ENCODE peak calls at places on chromosomes 12 and 14, in four cellular contexts. N is PC-3, B is PC-9, I is GM23338. A is an unnamed sample.

GRCh38 chr12:123530683-123531082 is 2.8 kb downstream of the RILPL1 start:
- DNase-seq in N (no peak), B (no peak), I (no peak), A (no peak)

GRCh38 chr12:132296063-132296462 is 33.3 kb downstream of the GALNT9 start:
- DNase-seq in N (no peak), B (no peak), I (no peak), A (no peak)

GRCh38 chr12:77947326-77947725 is 116.6 kb downstream of the NAV3 start:
- DNase-seq in N (peak; percentile 77), B (no peak), I (no peak), A (peak; percentile 72)

GRCh38 chr12:104469066-104469465 is 12.3 kb downstream of the CHST11 start:
- DNase-seq in N (no peak), B (no peak), I (no peak), A (no peak)

GRCh38 chr12:89960011-89960507 is 251.4 kb upstream of the ATP2B1 start:
- DNase-seq in N (peak; percentile 77), B (no peak), I (no peak), A (peak; percentile 19)

GRCh38 chr14:99274346-99275221 is 2.6 kb upstream of the BCL11B start:
- DNase-seq in N (peak; percentile 55), B (no peak), I (peak; percentile 96), A (peak; percentile 68)

GRCh38 chr12:108803428-108804105 is 53.8 kb downstream of the SSH1 start:
- DNase-seq in N (peak; percentile 96), B (peak; percentile 65), I (peak; percentile 90), A (peak; percentile 95)

GRCh38 chr12:52417742-52418141 is 11.6 kb upstream of the KRT82 start:
- DNase-seq in N (no peak), B (no peak), I (no peak), A (no peak)

GRCh38 chr12:71139153-71139735 is 18.6 kb downstream of the TSPAN8 start:
- DNase-seq in N (no peak), B (no peak), I (no peak), A (no peak)

GRCh38 chr14:81221579-81222102 is 882 bp upstream of the GTF2A1 start:
- DNase-seq in N (no peak), B (no peak), I (peak; percentile 35), A (no peak)

GRCh38 chr12:113766880-113767878 is 198.9 kb downstream of the RBM19 start:
- DNase-seq in N (peak; percentile 91), B (peak; percentile 51), I (peak; percentile 25), A (peak; percentile 83)

GRCh38 chr12:75816892-75817291 is 214.7 kb downstream of the PHLDA1 start:
- DNase-seq in N (peak; percentile 92), B (no peak), I (no peak), A (peak; percentile 89)

GRCh38 chr14:28767851-28768548 is 1.4 kb downstream of the FOXG1 start:
- DNase-seq in N (no peak), B (no peak), I (peak; percentile 94), A (no peak)

GRCh38 chr12:13258212-13258611 is 61.7 kb downstream of the EMP1 start:
- DNase-seq in N (no peak), B (no peak), I (no peak), A (no peak)

GRCh38 chr12:76029982-76030377 is 1.6 kb downstream of the PHLDA1 start:
- DNase-seq in N (peak; percentile 45), B (no peak), I (peak; percentile 52), A (peak; percentile 59)

GRCh38 chr12:53483225-53483978 is 15.9 kb downstream of the MAP3K12 start:
- DNase-seq in N (no peak), B (no peak), I (peak; percentile 37), A (no peak)
- H3F3A ChIP-seq in N (peaks cover 17% of the 10 kb centered on the region), B (peaks cover 68% of the 10 kb centered on the region), I (peaks cover 37% of the 10 kb centered on the region), A (peaks cover 56% of the 10 kb centered on the region)

GRCh38 chr14:77108753-77109152 is 10.7 kb downstream of the CIPC start:
- DNase-seq in N (no peak), B (no peak), I (no peak), A (no peak)
- H3F3A ChIP-seq in N (no peaks in the 10 kb centered on the region), B (peaks cover 11% of the 10 kb centered on the region), I (peaks cover 11% of the 10 kb centered on the region), A (no peaks in the 10 kb centered on the region)

GRCh38 chr14:21092147-21093011 is 6.1 kb downstream of the ZNF219 start:
- DNase-seq in N (peak; percentile 73), B (peak; percentile 55), I (peak; percentile 91), A (peak; percentile 69)
- H3F3A ChIP-seq in N (no peaks in the 10 kb centered on the region), B (peaks cover 12% of the 10 kb centered on the region), I (peaks cover 38% of the 10 kb centered on the region), A (peaks cover 49% of the 10 kb centered on the region)

GRCh38 chr12:5187136-5187535 is 143.5 kb downstream of the KCNA5 start:
- DNase-seq in N (no peak), B (no peak), I (no peak), A (no peak)
- H3F3A ChIP-seq in N (no peaks in the 10 kb centered on the region), B (no peaks in the 10 kb centered on the region), I (no peaks in the 10 kb centered on the region), A (no peaks in the 10 kb centered on the region)

DNA sequence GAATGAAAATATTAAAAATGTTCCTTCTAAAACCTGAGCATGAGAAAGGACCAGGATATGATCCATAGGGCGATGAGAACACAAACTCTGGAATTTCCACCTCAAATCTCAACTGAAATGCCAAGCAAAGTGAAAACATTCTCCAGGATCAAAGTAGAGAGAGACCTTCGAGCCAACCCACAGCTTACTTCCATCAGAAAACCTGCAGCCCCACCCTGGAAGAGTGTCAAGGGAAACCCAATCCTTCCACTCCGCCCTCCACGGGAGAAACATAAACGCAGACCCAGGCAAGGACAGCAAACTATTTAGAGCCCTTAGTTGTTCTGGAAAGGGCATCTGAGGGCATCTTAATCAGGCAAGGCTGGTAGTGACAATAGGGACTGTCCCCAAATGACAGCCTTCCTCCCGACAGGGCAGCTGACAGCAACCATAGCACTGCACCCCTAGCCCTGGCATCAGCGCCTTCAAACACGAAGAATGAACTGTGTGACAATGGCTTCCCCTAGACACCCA is 21.8 kb downstream of the SLC15A4 start:
- DNase-seq in N (peak; percentile 70), B (no peak), I (no peak), A (peak; percentile 54)
- H3F3A ChIP-seq in N (peaks cover 3% of the 10 kb centered on the region), B (no peaks in the 10 kb centered on the region), I (no peaks in the 10 kb centered on the region), A (peaks cover 6% of the 10 kb centered on the region)

DNA sequence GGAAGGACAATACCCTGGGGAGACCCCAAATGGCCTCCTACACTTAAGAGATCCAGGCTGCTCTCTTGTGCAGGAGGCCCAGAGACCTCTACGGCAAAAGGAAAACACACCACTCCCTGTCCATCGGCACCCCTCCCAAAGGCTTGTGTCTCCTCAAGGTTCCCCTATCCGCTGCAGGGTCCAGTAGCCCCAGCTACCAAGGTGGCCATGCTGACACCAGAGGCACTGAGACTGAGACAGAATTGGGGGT is 631 bp downstream of the DDIT3 start:
- DNase-seq in N (no peak), B (no peak), I (no peak), A (no peak)
- H3F3A ChIP-seq in N (no peaks in the 10 kb centered on the region), B (peaks cover 68% of the 10 kb centered on the region), I (peaks cover 77% of the 10 kb centered on the region), A (peaks cover 81% of the 10 kb centered on the region)

GRCh38 chr12:130873825-130874224 is 2.0 kb downstream of the RAN start:
- DNase-seq in N (no peak), B (no peak), I (no peak), A (no peak)
- H3F3A ChIP-seq in N (peaks cover 34% of the 10 kb centered on the region), B (peaks cover 60% of the 10 kb centered on the region), I (peaks cover 61% of the 10 kb centered on the region), A (peaks cover 61% of the 10 kb centered on the region)

GRCh38 chr12:32139064-32139421 is 32.4 kb downstream of the BICD1 start:
- DNase-seq in N (no peak), B (no peak), I (peak; percentile 37), A (peak; percentile 77)

GRCh38 chr12:32134144-32134888 is 27.7 kb downstream of the BICD1 start:
- DNase-seq in N (peak; percentile 84), B (peak; percentile 23), I (peak; percentile 50), A (peak; percentile 88)

GRCh38 chr12:32135967-32136366 is 29.3 kb downstream of the BICD1 start:
- DNase-seq in N (no peak), B (no peak), I (no peak), A (no peak)

GRCh38 chr12:32140867-32141266 is 34.2 kb downstream of the BICD1 start:
- DNase-seq in N (no peak), B (no peak), I (no peak), A (no peak)

DNA sequence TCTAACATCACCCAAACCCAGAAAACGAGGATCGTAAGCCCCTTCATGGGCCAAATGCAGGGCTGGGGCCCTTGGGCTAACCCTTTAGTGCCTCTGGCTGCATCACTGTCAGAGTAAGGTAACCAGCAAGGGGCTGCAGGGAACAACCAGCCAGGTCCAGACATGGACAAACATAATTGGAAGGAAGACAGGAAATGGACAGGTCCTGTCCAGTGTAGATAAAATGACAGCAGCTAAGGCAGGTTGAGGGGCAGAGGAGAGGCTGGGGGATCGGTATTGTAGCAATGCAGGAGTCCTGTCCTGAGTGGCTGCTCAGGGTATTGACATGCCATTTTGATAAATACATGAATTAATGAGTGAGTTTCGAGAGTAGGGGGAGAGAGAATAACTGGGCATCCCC is 29.8 kb downstream of the BICD1 start:
- DNase-seq in N (no peak), B (no peak), I (no peak), A (no peak)
- H3F3A ChIP-seq in N (peaks cover 4% of the 10 kb centered on the region), B (peaks cover 12% of the 10 kb centered on the region), I (peaks cover 4% of the 10 kb centered on the region), A (peaks cover 20% of the 10 kb centered on the region)

DNA sequence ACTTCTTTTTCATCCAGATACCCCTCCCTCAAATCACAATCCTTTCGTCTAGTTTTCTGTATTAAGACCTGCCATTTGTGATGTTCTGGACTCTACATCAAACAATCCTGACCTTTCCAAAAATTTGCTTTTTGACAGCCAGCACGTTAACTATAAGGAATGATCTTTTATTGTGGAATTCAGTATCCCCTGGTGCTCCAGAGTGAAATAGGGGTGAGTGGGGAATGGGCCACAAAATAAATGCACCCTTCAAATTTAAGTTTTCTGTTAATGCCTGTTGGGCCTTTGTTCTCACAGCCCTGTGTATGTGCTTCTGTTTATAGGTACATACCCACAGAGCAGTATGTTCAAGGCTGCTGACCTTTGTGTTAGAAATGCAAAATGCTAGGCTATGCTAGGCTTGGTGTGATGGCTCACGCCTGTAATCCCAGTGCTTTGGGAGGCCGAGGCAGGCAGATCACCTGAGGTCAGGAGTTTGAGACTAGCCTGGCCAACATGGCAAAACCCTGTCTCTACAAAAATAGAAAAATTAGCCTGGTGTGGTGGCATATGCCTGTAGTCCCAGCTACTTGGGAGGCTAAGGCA is 12.0 kb downstream of the PNN start:
- DNase-seq in N (no peak), B (no peak), I (no peak), A (no peak)
- H3F3A ChIP-seq in N (peaks cover 26% of the 10 kb centered on the region), B (peaks cover 41% of the 10 kb centered on the region), I (peaks cover 33% of the 10 kb centered on the region), A (peaks cover 64% of the 10 kb centered on the region)

GRCh38 chr12:56723352-56723751 is 1.7 kb downstream of the NACA start:
- DNase-seq in N (no peak), B (no peak), I (no peak), A (no peak)
- H3F3A ChIP-seq in N (no peaks in the 10 kb centered on the region), B (peaks cover 75% of the 10 kb centered on the region), I (peaks cover 23% of the 10 kb centered on the region), A (peaks cover 41% of the 10 kb centered on the region)